ENCODE peak calls at places on chromosome 15, in five cellular contexts. One of them, this sample, is unnamed.
A peak's percentile ranks its signal among the peaks of the same experiment; 100 is the strongest.

GRCh38 chr15:53323197-53323596 is 436.3 kb downstream of the WDR72 start:
- ATAC-seq in HepG2: peak; percentile 74
- ATAC-seq in upper lobe of left lung: no peak
- ATAC-seq in GM12878: no peak
- ATAC-seq in K562: no peak
- ATAC-seq in this sample: no peak

GRCh38 chr15:45522931-45523331 is 376 bp upstream of the SLC30A4 start:
- ATAC-seq in K562: peak; percentile 42
- ATAC-seq in GM12878: no peak
- ATAC-seq in HepG2: no peak
- ATAC-seq in upper lobe of left lung: no peak
- ATAC-seq in this sample: peak; percentile 6

GRCh38 chr15:51833782-51834181 is 4.3 kb downstream of the TMOD3 start:
- ATAC-seq in upper lobe of left lung: no peak
- ATAC-seq in HepG2: no peak
- ATAC-seq in K562: no peak
- ATAC-seq in GM12878: no peak
- ATAC-seq in this sample: no peak

GRCh38 chr15:44243829-44244228 is 44.7 kb upstream of the GOLM2 start:
- ATAC-seq in upper lobe of left lung: no peak
- ATAC-seq in GM12878: no peak
- ATAC-seq in K562: peak; percentile 61
- ATAC-seq in HepG2: no peak
- ATAC-seq in this sample: no peak

GRCh38 chr15:44295909-44296420 is 7.4 kb downstream of the GOLM2 start:
- ATAC-seq in K562: peak; percentile 22
- ATAC-seq in upper lobe of left lung: peak; percentile 36
- ATAC-seq in GM12878: peak; percentile 12
- ATAC-seq in HepG2: no peak
- ATAC-seq in this sample: no peak

GRCh38 chr15:79339588-79340314 is 28.8 kb downstream of the TMED3 start:
- ATAC-seq in HepG2: no peak
- ATAC-seq in K562: peak; percentile 71
- ATAC-seq in upper lobe of left lung: peak; percentile 56
- ATAC-seq in GM12878: peak; percentile 71
- ATAC-seq in this sample: no peak

GRCh38 chr15:31365032-31365654 is 38.5 kb downstream of the KLF13 start:
- ATAC-seq in GM12878: no peak
- ATAC-seq in HepG2: no peak
- ATAC-seq in upper lobe of left lung: no peak
- ATAC-seq in K562: no peak
- ATAC-seq in this sample: no peak

GRCh38 chr15:90981681-90982080 is 12.7 kb downstream of the PRC1 start:
- ATAC-seq in GM12878: peak; percentile 94
- ATAC-seq in HepG2: no peak
- ATAC-seq in K562: no peak
- ATAC-seq in upper lobe of left lung: no peak
- ATAC-seq in this sample: no peak

GRCh38 chr15:58331562-58331902 is 100.3 kb upstream of the LIPC start:
- ATAC-seq in upper lobe of left lung: peak; percentile 75
- ATAC-seq in HepG2: peak; percentile 28
- ATAC-seq in GM12878: no peak
- ATAC-seq in K562: peak; percentile 32
- ATAC-seq in this sample: peak; percentile 44

GRCh38 chr15:87349181-87349580 is 907.4 kb downstream of the NTRK3 start:
- ATAC-seq in GM12878: no peak
- ATAC-seq in HepG2: no peak
- ATAC-seq in K562: no peak
- ATAC-seq in upper lobe of left lung: no peak
- ATAC-seq in this sample: no peak

GRCh38 chr15:42193383-42193782 is 14.7 kb downstream of the VPS39 start:
- ATAC-seq in GM12878: peak; percentile 20
- ATAC-seq in HepG2: no peak
- ATAC-seq in K562: no peak
- ATAC-seq in upper lobe of left lung: no peak
- ATAC-seq in this sample: no peak

GRCh38 chr15:36977620-36978610 is 122.4 kb downstream of the MEIS2 start:
- ATAC-seq in HepG2: peak; percentile 75
- ATAC-seq in upper lobe of left lung: no peak
- ATAC-seq in GM12878: peak; percentile 29
- ATAC-seq in K562: no peak
- ATAC-seq in this sample: no peak

GRCh38 chr15:84816694-84817460 is at the start of gene ALPK3:
- ATAC-seq in HepG2: no peak
- ATAC-seq in K562: no peak
- ATAC-seq in GM12878: no peak
- ATAC-seq in upper lobe of left lung: peak; percentile 19
- ATAC-seq in this sample: peak; percentile 85

GRCh38 chr15:85545757-85546156 is 165.4 kb downstream of the AKAP13 start:
- ATAC-seq in K562: no peak
- ATAC-seq in HepG2: no peak
- ATAC-seq in upper lobe of left lung: peak; percentile 67
- ATAC-seq in GM12878: no peak
- ATAC-seq in this sample: peak; percentile 17

GRCh38 chr15:47582283-47582682 is 135.0 kb upstream of the SEMA6D start:
- ATAC-seq in GM12878: no peak
- ATAC-seq in HepG2: no peak
- ATAC-seq in K562: no peak
- ATAC-seq in upper lobe of left lung: no peak
- ATAC-seq in this sample: no peak

GRCh38 chr15:48334260-48334659 is 3.0 kb downstream of the DUT start:
- ATAC-seq in HepG2: no peak
- ATAC-seq in upper lobe of left lung: no peak
- ATAC-seq in GM12878: no peak
- ATAC-seq in K562: no peak
- ATAC-seq in this sample: no peak

GRCh38 chr15:85725564-85725963 is 69.2 kb downstream of the KLHL25 start:
- ATAC-seq in HepG2: no peak
- ATAC-seq in K562: no peak
- ATAC-seq in GM12878: no peak
- ATAC-seq in upper lobe of left lung: no peak
- ATAC-seq in this sample: no peak

GRCh38 chr15:28098766-28099554 is at the start of gene OCA2:
- ATAC-seq in GM12878: no peak
- ATAC-seq in upper lobe of left lung: peak; percentile 63
- ATAC-seq in HepG2: peak; percentile 48
- ATAC-seq in K562: peak; percentile 83
- ATAC-seq in this sample: peak; percentile 16

GRCh38 chr15:97501291-97501690 is 459.2 kb upstream of the ARRDC4 start:
- ATAC-seq in K562: no peak
- ATAC-seq in GM12878: no peak
- ATAC-seq in HepG2: no peak
- ATAC-seq in upper lobe of left lung: peak; percentile 60
- ATAC-seq in this sample: no peak

GRCh38 chr15:40594429-40594836 is 384 bp downstream of the KNL1 start:
- ATAC-seq in GM12878: peak; percentile 78
- ATAC-seq in K562: peak; percentile 87
- ATAC-seq in upper lobe of left lung: peak; percentile 68
- ATAC-seq in HepG2: peak; percentile 75
- ATAC-seq in this sample: peak; percentile 9

GRCh38 chr15:48592221-48592731 is 53.2 kb downstream of the FBN1 start:
- ATAC-seq in GM12878: no peak
- ATAC-seq in K562: peak; percentile 73
- ATAC-seq in upper lobe of left lung: peak; percentile 66
- ATAC-seq in HepG2: no peak
- ATAC-seq in this sample: no peak

GRCh38 chr15:72859757-72860145 is 76.2 kb upstream of the ADPGK start:
- ATAC-seq in upper lobe of left lung: no peak
- ATAC-seq in K562: no peak
- ATAC-seq in HepG2: no peak
- ATAC-seq in GM12878: no peak
- ATAC-seq in this sample: no peak

GRCh38 chr15:42213481-42213880 is 5.4 kb upstream of the VPS39 start:
- ATAC-seq in HepG2: no peak
- ATAC-seq in GM12878: no peak
- ATAC-seq in upper lobe of left lung: no peak
- ATAC-seq in K562: no peak
- ATAC-seq in this sample: no peak

GRCh38 chr15:48423342-48423741 is 92.1 kb downstream of the DUT start:
- ATAC-seq in HepG2: no peak
- ATAC-seq in K562: no peak
- ATAC-seq in GM12878: no peak
- ATAC-seq in upper lobe of left lung: no peak
- ATAC-seq in this sample: no peak

GRCh38 chr15:64893481-64894394 is 18.0 kb upstream of the ANKDD1A start:
- ATAC-seq in HepG2: peak; percentile 74
- ATAC-seq in K562: peak; percentile 87
- ATAC-seq in GM12878: peak; percentile 81
- ATAC-seq in upper lobe of left lung: peak; percentile 82
- ATAC-seq in this sample: peak; percentile 90
- TF ChIP-seq POLR2AphosphoS5 in HepG2: peak; percentile 37
- TF ChIP-seq POLR2AphosphoS5 in K562: no peak
- TF ChIP-seq POLR2AphosphoS5 in GM12878: peak; percentile 91
- TF ChIP-seq POLR2AphosphoS5 in upper lobe of left lung: peak; percentile 85
- TF ChIP-seq POLR2AphosphoS5 in this sample: no peak

DNA sequence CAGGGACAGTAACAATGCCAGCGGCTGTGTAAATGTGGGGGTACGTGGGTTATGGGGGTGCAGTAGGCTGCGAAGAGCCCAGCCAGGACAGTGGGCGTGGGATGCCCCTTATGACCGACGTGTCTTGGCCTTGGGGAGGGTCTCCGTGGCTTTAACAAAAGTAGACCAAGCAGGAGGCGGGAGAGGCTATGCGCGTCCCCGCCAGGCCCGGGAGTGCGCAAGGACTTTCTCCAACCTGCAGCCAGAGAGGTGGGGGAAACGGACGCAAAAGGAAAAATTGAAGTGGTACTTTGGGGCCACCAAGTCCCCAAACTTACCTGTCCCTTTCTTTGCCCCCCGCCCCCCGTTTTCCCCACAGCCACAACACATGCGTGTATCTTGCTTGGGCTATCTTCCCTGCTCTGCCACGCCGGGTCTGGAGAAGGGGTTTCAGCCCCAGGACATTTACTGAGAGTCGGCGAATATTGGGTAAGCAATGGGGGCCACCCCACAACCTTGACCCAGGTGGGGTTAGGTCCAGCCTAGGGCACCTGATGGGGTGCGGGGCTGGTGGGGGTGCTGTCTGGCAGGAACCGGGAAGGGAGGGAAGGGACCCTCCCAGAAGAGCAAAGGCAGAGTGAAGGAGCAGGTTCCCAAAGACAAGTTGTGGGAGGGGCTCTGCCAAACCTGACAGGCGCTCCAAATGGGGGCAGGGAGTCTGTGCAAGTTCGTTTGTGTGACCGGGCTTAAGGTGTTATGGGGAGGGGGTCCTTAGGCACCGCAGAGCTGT is 647 bp downstream of the ISLR2 start:
- ATAC-seq in HepG2: no peak
- ATAC-seq in GM12878: no peak
- ATAC-seq in upper lobe of left lung: no peak
- ATAC-seq in K562: no peak
- ATAC-seq in this sample: no peak
- H3K4me3 ChIP-seq in HepG2: no peak overlapping the region
- H3K4me3 ChIP-seq in GM12878: no peak overlapping the region
- H3K4me3 ChIP-seq in upper lobe of left lung: no peak overlapping the region
- H3K4me3 ChIP-seq in K562: no peak overlapping the region
- H3K4me3 ChIP-seq in this sample: no peak overlapping the region

GRCh38 chr15:99452728-99453643 is 112.8 kb upstream of the MEF2A start:
- ATAC-seq in GM12878: peak; percentile 95
- ATAC-seq in upper lobe of left lung: peak; percentile 79
- ATAC-seq in K562: no peak
- ATAC-seq in HepG2: peak; percentile 58
- ATAC-seq in this sample: peak; percentile 70
- TF ChIP-seq EP300 in GM12878: no peak
- TF ChIP-seq EP300 in upper lobe of left lung: no peak
- TF ChIP-seq EP300 in K562: no peak
- TF ChIP-seq EP300 in HepG2: no peak
- TF ChIP-seq EP300 in this sample: no peak

GRCh38 chr15:70533931-70534742 is 229.2 kb downstream of the UACA start:
- ATAC-seq in HepG2: no peak
- ATAC-seq in GM12878: no peak
- ATAC-seq in K562: no peak
- ATAC-seq in upper lobe of left lung: no peak
- ATAC-seq in this sample: no peak
- TF ChIP-seq POLR2AphosphoS5 in HepG2: no peak
- TF ChIP-seq POLR2AphosphoS5 in GM12878: no peak
- TF ChIP-seq POLR2AphosphoS5 in K562: no peak
- TF ChIP-seq POLR2AphosphoS5 in upper lobe of left lung: no peak
- TF ChIP-seq POLR2AphosphoS5 in this sample: no peak

GRCh38 chr15:88905576-88905975 is 7.6 kb downstream of the MFGE8 start:
- ATAC-seq in HepG2: no peak
- ATAC-seq in K562: no peak
- ATAC-seq in upper lobe of left lung: no peak
- ATAC-seq in GM12878: no peak
- ATAC-seq in this sample: no peak
- H3K4me3 ChIP-seq in HepG2: no peak overlapping the region
- H3K4me3 ChIP-seq in K562: no peak overlapping the region
- H3K4me3 ChIP-seq in upper lobe of left lung: no peak overlapping the region
- H3K4me3 ChIP-seq in GM12878: no peak overlapping the region
- H3K4me3 ChIP-seq in this sample: no peak overlapping the region